ENCODE peak calls at places on chromosome 18, in six cellular contexts. N, T, U, L, A and Z are unnamed samples.

GRCh38 chr18:23137093-23137640 is 1.9 kb downstream of the CABLES1 start:
- DNase-seq in N (no peak), T (no peak), U (no peak), L (peak), A (no peak), Z (peak)

GRCh38 chr18:31512203-31512764 is 14.3 kb downstream of the DSG2 start:
- DNase-seq in N (peak), T (no peak), U (no peak), L (no peak), A (no peak), Z (peak)

GRCh38 chr18:58882681-58883080 is 18.0 kb downstream of the ZNF532 start:
- DNase-seq in N (no peak), T (no peak), U (no peak), L (no peak), A (no peak), Z (no peak)

GRCh38 chr18:76506974-76507764 is 12.1 kb upstream of the ZNF516 start:
- DNase-seq in N (no peak), T (no peak), U (no peak), L (no peak), A (no peak), Z (no peak)

GRCh38 chr18:23847321-23847986 is 158.2 kb downstream of the LAMA3 start:
- DNase-seq in N (no peak), T (no peak), U (no peak), L (no peak), A (no peak), Z (no peak)

GRCh38 chr18:39751161-39751560 is 2185.6 kb upstream of the CELF4 start:
- DNase-seq in N (no peak), T (no peak), U (no peak), L (no peak), A (no peak), Z (no peak)

GRCh38 chr18:75529394-75529793 is 101.9 kb upstream of the SMIM21 start:
- DNase-seq in N (no peak), T (no peak), U (no peak), L (no peak), A (no peak), Z (no peak)

GRCh38 chr18:30644158-30644557 is 398.4 kb downstream of the DSC3 start:
- DNase-seq in N (no peak), T (no peak), U (no peak), L (no peak), A (no peak), Z (no peak)

GRCh38 chr18:13541621-13542519 is 184.5 kb downstream of the FAM210A start:
- DNase-seq in N (peak), T (no peak), U (no peak), L (no peak), A (no peak), Z (no peak)

GRCh38 chr18:59008302-59008974 is 131.2 kb upstream of the SEC11C start:
- DNase-seq in N (peak), T (no peak), U (no peak), L (peak), A (no peak), Z (peak)

GRCh38 chr18:63119647-63120046 is 199.9 kb downstream of the BCL2 start:
- DNase-seq in N (no peak), T (no peak), U (no peak), L (peak), A (peak), Z (peak)